ENCODE peak calls at places on chromosomes 13 and 19, in seven cellular contexts. One of them, this sample, is unnamed.

GRCh38 chr19:1244693-1245451 is 3.3 kb downstream of the ATP5F1D start:
- DNase-seq in Caco-2: no peak
- DNase-seq in hepatocyte: peak; percentile 62
- DNase-seq in left ventricle myocardium inferior: peak; percentile 87
- DNase-seq in CD8-positive, alpha-beta T cell: no peak
- DNase-seq in HL-60: no peak
- DNase-seq in AG04450: no peak
- DNase-seq in this sample: no peak

GRCh38 chr13:31538067-31539042 is 201.0 kb upstream of the RXFP2 start:
- DNase-seq in Caco-2: peak; percentile 44
- DNase-seq in hepatocyte: peak; percentile 58
- DNase-seq in left ventricle myocardium inferior: no peak
- DNase-seq in CD8-positive, alpha-beta T cell: no peak
- DNase-seq in HL-60: no peak
- DNase-seq in AG04450: no peak
- DNase-seq in this sample: no peak

GRCh38 chr13:26561636-26562537 is 4.4 kb downstream of the WASF3 start:
- DNase-seq in Caco-2: no peak
- DNase-seq in hepatocyte: peak; percentile 14
- DNase-seq in left ventricle myocardium inferior: no peak
- DNase-seq in CD8-positive, alpha-beta T cell: no peak
- DNase-seq in HL-60: no peak
- DNase-seq in AG04450: peak; percentile 20
- DNase-seq in this sample: no peak

GRCh38 chr19:49997709-49998108 is 27.5 kb downstream of the VRK3 start:
- DNase-seq in Caco-2: peak; percentile 66
- DNase-seq in hepatocyte: no peak
- DNase-seq in left ventricle myocardium inferior: no peak
- DNase-seq in CD8-positive, alpha-beta T cell: no peak
- DNase-seq in HL-60: peak; percentile 40
- DNase-seq in AG04450: no peak
- DNase-seq in this sample: no peak

GRCh38 chr19:55467236-55468053 is 2.9 kb upstream of the C19orf85 start:
- DNase-seq in Caco-2: peak; percentile 83
- DNase-seq in hepatocyte: peak; percentile 76
- DNase-seq in left ventricle myocardium inferior: peak; percentile 69
- DNase-seq in CD8-positive, alpha-beta T cell: peak; percentile 60
- DNase-seq in HL-60: no peak
- DNase-seq in AG04450: no peak
- DNase-seq in this sample: no peak

GRCh38 chr13:32403108-32403507 is 24.8 kb downstream of the N4BP2L1 start:
- DNase-seq in Caco-2: no peak
- DNase-seq in hepatocyte: no peak
- DNase-seq in left ventricle myocardium inferior: no peak
- DNase-seq in CD8-positive, alpha-beta T cell: no peak
- DNase-seq in HL-60: no peak
- DNase-seq in AG04450: no peak
- DNase-seq in this sample: no peak

GRCh38 chr13:20412761-20413355 is 112.8 kb downstream of the CRYL1 start:
- DNase-seq in Caco-2: no peak
- DNase-seq in hepatocyte: no peak
- DNase-seq in left ventricle myocardium inferior: no peak
- DNase-seq in CD8-positive, alpha-beta T cell: no peak
- DNase-seq in HL-60: no peak
- DNase-seq in AG04450: peak; percentile 16
- DNase-seq in this sample: no peak

GRCh38 chr13:99688776-99689175 is 187.5 kb downstream of the TM9SF2 start:
- DNase-seq in Caco-2: no peak
- DNase-seq in hepatocyte: no peak
- DNase-seq in left ventricle myocardium inferior: no peak
- DNase-seq in CD8-positive, alpha-beta T cell: no peak
- DNase-seq in HL-60: no peak
- DNase-seq in AG04450: no peak
- DNase-seq in this sample: no peak

GRCh38 chr19:18388328-18389094 is 2.6 kb downstream of the GDF15 start:
- DNase-seq in Caco-2: no peak
- DNase-seq in hepatocyte: peak; percentile 80
- DNase-seq in left ventricle myocardium inferior: peak; percentile 83
- DNase-seq in CD8-positive, alpha-beta T cell: peak; percentile 74
- DNase-seq in HL-60: peak; percentile 84
- DNase-seq in AG04450: no peak
- DNase-seq in this sample: no peak

GRCh38 chr19:3810708-3811355 is 24.7 kb upstream of the MATK start:
- DNase-seq in Caco-2: no peak
- DNase-seq in hepatocyte: no peak
- DNase-seq in left ventricle myocardium inferior: no peak
- DNase-seq in CD8-positive, alpha-beta T cell: no peak
- DNase-seq in HL-60: no peak
- DNase-seq in AG04450: no peak
- DNase-seq in this sample: no peak

GRCh38 chr19:19202707-19203011 is 555 bp downstream of the NR2C2AP start:
- DNase-seq in Caco-2: no peak
- DNase-seq in hepatocyte: no peak
- DNase-seq in left ventricle myocardium inferior: no peak
- DNase-seq in CD8-positive, alpha-beta T cell: no peak
- DNase-seq in HL-60: no peak
- DNase-seq in AG04450: no peak
- DNase-seq in this sample: no peak

DNA sequence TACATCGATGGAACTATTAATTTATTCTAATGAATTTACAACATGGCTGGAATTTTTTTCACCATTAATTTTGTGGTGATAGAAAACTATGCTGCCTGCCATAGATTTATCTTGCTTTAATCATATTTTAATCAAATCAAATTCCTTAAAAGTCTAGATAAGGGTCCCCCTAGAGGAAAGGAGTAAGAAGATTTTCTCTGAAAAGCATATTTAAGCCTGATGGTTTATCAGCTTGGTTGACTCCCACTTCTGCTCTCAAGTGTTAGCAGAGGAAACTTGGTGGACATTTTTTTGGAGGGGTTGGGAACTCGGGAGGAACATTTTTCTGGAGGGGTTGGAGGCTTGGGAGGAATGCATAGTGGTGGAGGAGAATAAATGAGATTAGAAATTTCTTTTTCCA is 253.3 kb downstream of the KCNRG start:
- DNase-seq in Caco-2: no peak
- DNase-seq in hepatocyte: no peak
- DNase-seq in left ventricle myocardium inferior: no peak
- DNase-seq in CD8-positive, alpha-beta T cell: no peak
- DNase-seq in HL-60: no peak
- DNase-seq in AG04450: no peak
- DNase-seq in this sample: no peak
- TF ChIP-seq CTCF in Caco-2: no peak
- TF ChIP-seq CTCF in hepatocyte: peak; percentile 9
- TF ChIP-seq CTCF in left ventricle myocardium inferior: no peak
- TF ChIP-seq CTCF in CD8-positive, alpha-beta T cell: no peak
- TF ChIP-seq CTCF in HL-60: no peak
- TF ChIP-seq CTCF in AG04450: peak; percentile 26
- TF ChIP-seq CTCF in this sample: no peak

GRCh38 chr13:75960538-75960994 is 324.4 kb downstream of the LMO7 start:
- DNase-seq in Caco-2: no peak
- DNase-seq in hepatocyte: no peak
- DNase-seq in left ventricle myocardium inferior: no peak
- DNase-seq in CD8-positive, alpha-beta T cell: no peak
- DNase-seq in HL-60: no peak
- DNase-seq in AG04450: no peak
- DNase-seq in this sample: no peak
- H3K4me3 ChIP-seq in Caco-2: no peak overlapping the region
- H3K4me3 ChIP-seq in hepatocyte: no peak overlapping the region
- H3K4me3 ChIP-seq in left ventricle myocardium inferior: no peak overlapping the region
- H3K4me3 ChIP-seq in CD8-positive, alpha-beta T cell: no peak overlapping the region
- H3K4me3 ChIP-seq in HL-60: no peak overlapping the region
- H3K4me3 ChIP-seq in AG04450: no peak overlapping the region
- H3K4me3 ChIP-seq in this sample: no peak overlapping the region

GRCh38 chr13:107999751-108000150 is 215.6 kb downstream of the LIG4 start:
- DNase-seq in Caco-2: no peak
- DNase-seq in hepatocyte: no peak
- DNase-seq in left ventricle myocardium inferior: no peak
- DNase-seq in CD8-positive, alpha-beta T cell: no peak
- DNase-seq in HL-60: no peak
- DNase-seq in AG04450: no peak
- DNase-seq in this sample: no peak

GRCh38 chr13:107992542-107992941 is 222.8 kb downstream of the LIG4 start:
- DNase-seq in Caco-2: peak; percentile 9
- DNase-seq in hepatocyte: peak; percentile 51
- DNase-seq in left ventricle myocardium inferior: no peak
- DNase-seq in CD8-positive, alpha-beta T cell: no peak
- DNase-seq in HL-60: no peak
- DNase-seq in AG04450: no peak
- DNase-seq in this sample: no peak

GRCh38 chr13:107993239-107993948 is 221.9 kb downstream of the LIG4 start:
- DNase-seq in Caco-2: no peak
- DNase-seq in hepatocyte: no peak
- DNase-seq in left ventricle myocardium inferior: no peak
- DNase-seq in CD8-positive, alpha-beta T cell: no peak
- DNase-seq in HL-60: no peak
- DNase-seq in AG04450: no peak
- DNase-seq in this sample: no peak

DNA sequence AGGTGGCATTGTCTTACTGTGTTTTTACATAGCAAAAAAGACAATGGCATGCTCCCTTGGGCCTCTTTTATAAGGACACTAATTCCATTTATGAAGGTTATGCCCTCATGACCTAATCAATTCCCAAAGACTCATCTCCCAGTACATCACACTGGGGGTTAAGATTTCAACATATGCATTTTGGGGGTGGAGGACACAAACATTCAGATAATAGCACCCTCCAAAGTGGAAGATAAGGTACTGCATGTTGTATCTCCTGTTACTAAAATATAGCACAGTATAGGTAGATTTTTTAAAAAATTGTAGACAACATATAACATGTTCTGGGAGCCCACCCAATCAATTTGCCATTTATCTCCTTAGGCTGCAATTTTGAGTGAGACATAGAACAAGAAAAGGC is 221.2 kb downstream of the LIG4 start:
- DNase-seq in Caco-2: no peak
- DNase-seq in hepatocyte: no peak
- DNase-seq in left ventricle myocardium inferior: no peak
- DNase-seq in CD8-positive, alpha-beta T cell: no peak
- DNase-seq in HL-60: no peak
- DNase-seq in AG04450: no peak
- DNase-seq in this sample: no peak
- TF ChIP-seq CTCF in Caco-2: no peak
- TF ChIP-seq CTCF in hepatocyte: no peak
- TF ChIP-seq CTCF in left ventricle myocardium inferior: no peak
- TF ChIP-seq CTCF in CD8-positive, alpha-beta T cell: no peak
- TF ChIP-seq CTCF in HL-60: no peak
- TF ChIP-seq CTCF in AG04450: no peak
- TF ChIP-seq CTCF in this sample: no peak

GRCh38 chr19:30227071-30227621 is 145.0 kb upstream of the ZNF536 start:
- DNase-seq in Caco-2: peak; percentile 19
- DNase-seq in hepatocyte: peak; percentile 27
- DNase-seq in left ventricle myocardium inferior: no peak
- DNase-seq in CD8-positive, alpha-beta T cell: no peak
- DNase-seq in HL-60: no peak
- DNase-seq in AG04450: no peak
- DNase-seq in this sample: no peak

GRCh38 chr19:30223866-30224688 is 148.1 kb upstream of the ZNF536 start:
- DNase-seq in Caco-2: no peak
- DNase-seq in hepatocyte: no peak
- DNase-seq in left ventricle myocardium inferior: no peak
- DNase-seq in CD8-positive, alpha-beta T cell: no peak
- DNase-seq in HL-60: no peak
- DNase-seq in AG04450: no peak
- DNase-seq in this sample: no peak

GRCh38 chr19:30224689-30225606 is 147.2 kb upstream of the ZNF536 start:
- DNase-seq in Caco-2: no peak
- DNase-seq in hepatocyte: peak; percentile 22
- DNase-seq in left ventricle myocardium inferior: no peak
- DNase-seq in CD8-positive, alpha-beta T cell: no peak
- DNase-seq in HL-60: no peak
- DNase-seq in AG04450: no peak
- DNase-seq in this sample: no peak

GRCh38 chr19:30226464-30227070 is 145.6 kb upstream of the ZNF536 start:
- DNase-seq in Caco-2: no peak
- DNase-seq in hepatocyte: peak; percentile 23
- DNase-seq in left ventricle myocardium inferior: no peak
- DNase-seq in CD8-positive, alpha-beta T cell: no peak
- DNase-seq in HL-60: no peak
- DNase-seq in AG04450: no peak
- DNase-seq in this sample: no peak

GRCh38 chr19:30225615-30226463 is 146.3 kb upstream of the ZNF536 start:
- DNase-seq in Caco-2: no peak
- DNase-seq in hepatocyte: peak; percentile 33
- DNase-seq in left ventricle myocardium inferior: no peak
- DNase-seq in CD8-positive, alpha-beta T cell: no peak
- DNase-seq in HL-60: no peak
- DNase-seq in AG04450: no peak
- DNase-seq in this sample: no peak
- H3K4me3 ChIP-seq in Caco-2: no peak overlapping the region
- H3K4me3 ChIP-seq in hepatocyte: peak overlapping the region; percentile 91
- H3K4me3 ChIP-seq in left ventricle myocardium inferior: peak overlapping the region; percentile 71
- H3K4me3 ChIP-seq in CD8-positive, alpha-beta T cell: no peak overlapping the region
- H3K4me3 ChIP-seq in HL-60: no peak overlapping the region
- H3K4me3 ChIP-seq in AG04450: no peak overlapping the region
- H3K4me3 ChIP-seq in this sample: no peak overlapping the region